ENCODE peak calls at places on chromosome 15, in five cellular contexts. C is LHCN-M2; O is stimulated activated naive CD8-positive, alpha-beta T cell treated with anti-CD3 and anti-CD28 coated beads, Interleukin-15, Interleukin-2, amounts not matched to agents 100 U/mL and 50 U/mL, for 24 hours; P is H4; T is HTR-8/SVneo. A is an unnamed sample.

GRCh38 chr15:41780266-41780665 is 6.0 kb downstream of the MAPKBP1 start:
- DNase-seq in C (peak), O (no peak), P (no peak), T (no peak), A (no peak)

GRCh38 chr15:73928971-73929627 is 2.8 kb downstream of the LOXL1 start:
- DNase-seq in C (peak), O (no peak), P (no peak), T (no peak), A (no peak)

GRCh38 chr15:91186892-91187644 is 87.0 kb downstream of the SV2B start:
- DNase-seq in C (peak), O (no peak), P (no peak), T (peak), A (peak)

GRCh38 chr15:41811432-41812195 is 16.3 kb upstream of the JMJD7 start:
- DNase-seq in C (peak), O (peak), P (peak), T (peak), A (peak)

GRCh38 chr15:75891895-75892294 is 11.8 kb upstream of the FBXO22 start:
- DNase-seq in C (peak), O (no peak), P (peak), T (peak), A (peak)

GRCh38 chr15:32873292-32874114 is 155.7 kb downstream of the GREM1 start:
- DNase-seq in C (no peak), O (no peak), P (no peak), T (no peak), A (no peak)

GRCh38 chr15:71437919-71438318 is 322.6 kb downstream of the THSD4 start:
- DNase-seq in C (no peak), O (no peak), P (no peak), T (peak), A (no peak)

GRCh38 chr15:101296418-101297405 is 1.7 kb upstream of the SNRPA1 start:
- DNase-seq in C (peak), O (no peak), P (no peak), T (no peak), A (no peak)

GRCh38 chr15:48536681-48537091 is 108.8 kb downstream of the FBN1 start:
- DNase-seq in C (peak), O (no peak), P (no peak), T (no peak), A (no peak)

GRCh38 chr15:68341851-68342336 is 64.3 kb downstream of the FEM1B start:
- DNase-seq in C (peak), O (no peak), P (no peak), T (no peak), A (no peak)

GRCh38 chr15:65939901-65940617 is 70.8 kb downstream of the RAB11A start:
- DNase-seq in C (peak), O (no peak), P (peak), T (peak), A (no peak)

GRCh38 chr15:91302588-91303439 is 202.8 kb downstream of the SV2B start:
- DNase-seq in C (peak), O (no peak), P (peak), T (peak), A (peak)

GRCh38 chr15:80059786-80060489 is 462 bp downstream of the ZFAND6 start:
- DNase-seq in C (peak), O (peak), P (no peak), T (peak), A (no peak)

GRCh38 chr15:76840830-76841460 is 64.2 kb downstream of the SCAPER start:
- DNase-seq in C (peak), O (no peak), P (peak), T (peak), A (peak)

GRCh38 chr15:73293773-73294172 is 75.0 kb downstream of the HCN4 start:
- DNase-seq in C (no peak), O (no peak), P (no peak), T (no peak), A (no peak)

GRCh38 chr15:90213123-90213817 is 12.1 kb downstream of the SEMA4B start:
- DNase-seq in C (no peak), O (no peak), P (no peak), T (no peak), A (no peak)

GRCh38 chr15:83127547-83128150 is 20.2 kb downstream of the TM6SF1 start:
- DNase-seq in C (no peak), O (no peak), P (no peak), T (no peak), A (no peak)

GRCh38 chr15:93033434-93034045 is 55.5 kb downstream of the RGMA start:
- DNase-seq in C (no peak), O (no peak), P (no peak), T (no peak), A (no peak)

GRCh38 chr15:85589873-85590272 is 204.9 kb downstream of the KLHL25 start:
- DNase-seq in C (no peak), O (no peak), P (no peak), T (no peak), A (no peak)

GRCh38 chr15:84835661-84836384 is 18.7 kb downstream of the ALPK3 start:
- DNase-seq in C (no peak), O (no peak), P (no peak), T (no peak), A (no peak)

GRCh38 chr15:82680200-82681102 is 29.2 kb downstream of the AP3B2 start:
- DNase-seq in C (no peak), O (peak), P (no peak), T (peak), A (peak)

GRCh38 chr15:101091080-101092017 is 160.5 kb downstream of the CHSY1 start:
- DNase-seq in C (no peak), O (no peak), P (no peak), T (no peak), A (peak)

GRCh38 chr15:49906976-49907375 is 212.1 kb downstream of the ATP8B4 start:
- DNase-seq in C (peak), O (no peak), P (no peak), T (no peak), A (no peak)

GRCh38 chr15:48086162-48086561 is 34.6 kb upstream of the SLC24A5 start:
- DNase-seq in C (peak), O (no peak), P (no peak), T (no peak), A (no peak)

GRCh38 chr15:98321916-98322315 is 326.4 kb upstream of the IGF1R start:
- DNase-seq in C (peak), O (no peak), P (no peak), T (no peak), A (no peak)

GRCh38 chr15:83698294-83698693 is 44.4 kb downstream of the ADAMTSL3 start:
- DNase-seq in C (peak), O (no peak), P (no peak), T (peak), A (no peak)

GRCh38 chr15:57444877-57445513 is 68.7 kb downstream of the CGNL1 start:
- DNase-seq in C (peak), O (no peak), P (peak), T (no peak), A (no peak)

GRCh38 chr15:57223887-57224286 is 152.4 kb upstream of the CGNL1 start:
- DNase-seq in C (no peak), O (no peak), P (no peak), T (no peak), A (no peak)

GRCh38 chr15:74784426-74784825 is 2.5 kb downstream of the CSK start:
- DNase-seq in C (no peak), O (peak), P (no peak), T (no peak), A (no peak)

GRCh38 chr15:61831505-61831921 is 228.7 kb downstream of the VPS13C start:
- DNase-seq in C (no peak), O (no peak), P (peak), T (no peak), A (no peak)

GRCh38 chr15:74812533-74812932 is at the start of gene LMAN1L:
- DNase-seq in C (no peak), O (no peak), P (no peak), T (no peak), A (no peak)

GRCh38 chr15:100536733-100537132 is 8.0 kb upstream of the CERS3 start:
- DNase-seq in C (no peak), O (no peak), P (no peak), T (no peak), A (no peak)